ENCODE peak calls at places on chromosomes 7 and 10, in nine cellular contexts. D is upper lobe of left lung, O is suprapubic skin, Z is sigmoid colon, X is GM12878, W is transverse colon, R is HepG2, L is H1, B is esophagus muscularis mucosa. K is an unnamed sample.

GRCh38 chr10:48601789-48602188 is 3.1 kb downstream of the ARHGAP22 start:
- DNase-seq in D (no peak), O (no peak), Z (no peak), X (no peak), W (no peak), R (no peak), L (no peak), B (no peak), K (no peak)

GRCh38 chr7:132738254-132738653 is 162.0 kb upstream of the PLXNA4 start:
- DNase-seq in D (no peak), O (no peak), Z (no peak), X (no peak), W (no peak), R (no peak), L (no peak), B (no peak), K (no peak)

GRCh38 chr7:84057576-84057975 is 137.0 kb downstream of the SEMA3A start:
- DNase-seq in D (no peak), O (no peak), Z (no peak), X (no peak), W (no peak), R (no peak), L (no peak), B (no peak), K (no peak)

GRCh38 chr7:144410441-144410840 is 6.9 kb upstream of the NOBOX start:
- DNase-seq in D (no peak), O (no peak), Z (no peak), X (no peak), W (no peak), R (no peak), L (no peak), B (no peak), K (no peak)

GRCh38 chr7:114392686-114393085 is 21.9 kb upstream of the FOXP2 start:
- DNase-seq in D (no peak), O (no peak), Z (no peak), X (no peak), W (no peak), R (no peak), L (no peak), B (no peak), K (no peak)

GRCh38 chr7:2460641-2461040 is 15.6 kb downstream of the GRIFIN start:
- DNase-seq in D (no peak), O (no peak), Z (no peak), X (no peak), W (no peak), R (no peak), L (no peak), B (no peak), K (no peak)

GRCh38 chr7:108402865-108403264 is 53.4 kb downstream of the NRCAM start:
- DNase-seq in D (no peak), O (no peak), Z (no peak), X (no peak), W (no peak), R (no peak), L (no peak), B (no peak), K (no peak)

GRCh38 chr7:37376386-37376785 is 72.3 kb downstream of the ELMO1 start:
- DNase-seq in D (no peak), O (no peak), Z (no peak), X (no peak), W (no peak), R (no peak), L (no peak), B (no peak), K (no peak)

GRCh38 chr10:47297796-47298540 is 2.0 kb upstream of the GDF10 start:
- DNase-seq in D (no peak), O (peak; percentile 46), Z (peak; percentile 40), X (no peak), W (no peak), R (no peak), L (no peak), B (no peak), K (no peak)

GRCh38 chr7:76358053-76358477 is 726 bp downstream of the YWHAG start:
- DNase-seq in D (no peak), O (peak; percentile 86), Z (peak; percentile 85), X (no peak), W (peak; percentile 76), R (no peak), L (no peak), B (peak; percentile 94), K (peak; percentile 47)

GRCh38 chr7:155660758-155661093 is 16.3 kb downstream of the RBM33 start:
- DNase-seq in D (no peak), O (no peak), Z (no peak), X (no peak), W (no peak), R (no peak), L (no peak), B (no peak), K (no peak)

GRCh38 chr7:1172666-1173523 is 12.9 kb upstream of the ZFAND2A start:
- DNase-seq in D (peak; percentile 66), O (no peak), Z (no peak), X (no peak), W (no peak), R (no peak), L (no peak), B (no peak), K (no peak)

GRCh38 chr10:132110713-132111112 is 45.0 kb downstream of the JAKMIP3 start:
- DNase-seq in D (no peak), O (no peak), Z (peak; percentile 33), X (no peak), W (no peak), R (no peak), L (no peak), B (no peak), K (peak; percentile 15)

GRCh38 chr10:112896273-112896672 is 53.8 kb upstream of the TCF7L2 start:
- DNase-seq in D (no peak), O (no peak), Z (no peak), X (no peak), W (peak; percentile 32), R (peak; percentile 79), L (no peak), B (no peak), K (no peak)

GRCh38 chr10:112899396-112900065 is 50.5 kb upstream of the TCF7L2 start:
- DNase-seq in D (no peak), O (no peak), Z (no peak), X (no peak), W (no peak), R (peak; percentile 56), L (no peak), B (no peak), K (no peak)

GRCh38 chr10:112895292-112895691 is 54.8 kb upstream of the TCF7L2 start:
- DNase-seq in D (no peak), O (no peak), Z (no peak), X (no peak), W (no peak), R (no peak), L (no peak), B (no peak), K (no peak)

GRCh38 chr10:112896722-112897121 is 53.3 kb upstream of the TCF7L2 start:
- DNase-seq in D (no peak), O (no peak), Z (no peak), X (no peak), W (no peak), R (no peak), L (no peak), B (no peak), K (no peak)

DNA sequence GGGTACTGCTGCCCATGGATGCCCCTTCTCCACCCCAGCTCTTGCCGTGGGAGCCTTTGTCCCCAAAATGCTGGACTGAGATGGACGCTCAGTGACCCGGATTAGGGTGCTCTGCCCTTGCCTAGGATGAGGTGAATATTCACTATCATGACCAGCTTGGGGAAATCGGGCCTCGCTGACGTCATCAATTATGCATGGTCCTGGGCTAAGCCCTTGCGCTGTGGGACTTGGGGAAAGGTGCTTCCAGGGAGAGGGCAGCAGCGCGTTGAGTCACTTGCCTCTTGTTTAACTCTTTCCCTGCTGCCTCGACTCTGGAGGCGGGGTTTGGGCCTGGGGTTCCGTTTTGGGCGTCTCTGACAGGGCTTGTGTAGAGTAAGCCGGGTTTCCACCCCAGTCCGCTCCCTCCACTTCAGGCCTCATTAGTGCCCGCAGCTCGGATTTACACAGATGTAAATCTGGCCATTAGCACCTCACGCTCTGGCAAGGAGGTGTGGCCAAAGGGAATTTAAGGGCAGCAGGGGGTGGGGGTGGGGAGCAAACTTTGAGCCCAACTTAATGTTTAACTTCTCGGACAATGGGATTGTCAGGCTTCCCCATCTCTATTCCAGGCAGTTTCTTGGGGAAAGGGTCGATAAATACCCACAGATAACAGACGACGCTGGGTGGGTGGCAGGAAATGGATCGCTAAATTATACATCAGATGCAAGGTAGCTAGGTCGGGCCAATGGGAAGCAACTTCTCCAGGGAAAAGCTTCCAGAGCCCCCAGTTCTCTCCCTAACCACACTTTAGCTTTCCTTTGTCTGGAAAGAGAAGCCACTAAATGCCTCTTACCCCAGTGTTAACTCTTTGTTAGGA is 51.3 kb upstream of the TCF7L2 start:
- DNase-seq in D (no peak), O (no peak), Z (no peak), X (no peak), W (peak; percentile 71), R (peak; percentile 90), L (peak; percentile 92), B (no peak), K (peak; percentile 66)
- TF ChIP-seq POLR2A in D (no peak), O (no peak), Z (no peak), X (no peak), W (peak; percentile 32), R (peak; percentile 56), L (no peak), B (no peak), K (no peak)

GRCh38 chr7:92827464-92827863 is 8.9 kb downstream of the CDK6 start:
- DNase-seq in D (no peak), O (no peak), Z (no peak), X (no peak), W (no peak), R (no peak), L (no peak), B (no peak), K (no peak)
- TF ChIP-seq POLR2AphosphoS5 in D (no peak), O (no peak), Z (no peak), X (peak; percentile 56), W (no peak), R (no peak), L (no peak), B (no peak), K (no peak)

DNA sequence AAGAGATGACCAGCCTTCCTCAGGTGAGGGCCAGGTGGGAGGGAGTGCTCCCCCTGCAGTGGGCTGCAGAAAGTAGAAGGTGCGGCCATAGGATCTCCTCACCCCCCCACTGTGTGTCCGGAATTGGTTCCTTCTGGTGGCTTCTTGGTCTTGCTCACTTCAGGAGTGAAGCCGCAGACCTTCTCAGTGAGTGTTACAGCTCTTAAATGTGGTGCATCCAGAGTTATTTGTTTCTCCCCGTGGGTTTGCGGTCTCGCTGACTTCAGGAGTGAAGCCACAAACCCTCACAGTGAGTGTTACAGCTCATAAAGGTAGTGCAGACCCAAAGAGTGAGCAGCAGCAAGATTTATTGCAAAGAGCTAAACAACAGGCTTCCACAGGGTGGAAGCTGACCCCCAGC is 90.3 kb upstream of the NPS start:
- DNase-seq in D (no peak), O (no peak), Z (no peak), X (no peak), W (no peak), R (no peak), L (no peak), B (no peak), K (no peak)
- TF ChIP-seq EP300 in D (no peak), O (no peak), Z (no peak), X (no peak), W (no peak), R (no peak), L (no peak), B (no peak), K (no peak)

DNA sequence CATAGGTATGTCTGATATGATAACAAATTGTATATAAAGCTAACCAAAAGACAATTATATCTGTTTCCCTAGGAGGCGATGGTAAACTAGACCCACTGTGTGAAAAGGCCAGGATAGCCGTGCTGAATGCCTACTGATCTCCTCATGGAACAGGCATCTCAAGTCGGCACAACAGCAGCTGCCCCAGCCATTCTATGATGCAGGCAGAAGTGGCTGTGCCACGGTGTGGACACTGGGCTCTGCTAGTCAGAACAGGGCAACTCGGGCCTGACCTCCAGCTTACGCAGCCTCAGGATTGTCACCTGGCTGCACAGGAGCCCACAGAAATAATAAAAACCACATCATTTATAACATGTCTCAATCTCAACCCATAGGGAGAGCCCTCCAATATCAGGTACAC is 15.0 kb downstream of the C10orf53 start:
- DNase-seq in D (no peak), O (no peak), Z (no peak), X (no peak), W (no peak), R (no peak), L (no peak), B (no peak), K (no peak)
- TF ChIP-seq POLR2A in D (no peak), O (no peak), Z (no peak), X (no peak), W (no peak), R (no peak), L (no peak), B (no peak), K (no peak)